ENCODE peak calls at places on chromosome 12, in five cellular contexts. X, B, C, I and T are unnamed samples.

GRCh38 chr12:32390572-32391219 is 8.7 kb upstream of the FGD4 start:
- DNase-seq in X (peak; percentile 42), B (no peak), C (no peak), I (peak; percentile 75), T (no peak)

GRCh38 chr12:4194661-4195060 is 78.9 kb upstream of the CCND2 start:
- DNase-seq in X (no peak), B (no peak), C (no peak), I (no peak), T (no peak)

GRCh38 chr12:69252033-69252432 is 12.7 kb downstream of the CPSF6 start:
- DNase-seq in X (no peak), B (no peak), C (no peak), I (no peak), T (peak; percentile 64)

GRCh38 chr12:111393700-111394275 is 11.9 kb upstream of the SH2B3 start:
- DNase-seq in X (no peak), B (peak; percentile 83), C (no peak), I (peak; percentile 77), T (peak; percentile 88)

GRCh38 chr12:46459111-46459510 is 86.5 kb upstream of the SLC38A2 start:
- DNase-seq in X (no peak), B (no peak), C (no peak), I (no peak), T (no peak)

GRCh38 chr12:62191747-62192485 is 68.3 kb upstream of the USP15 start:
- DNase-seq in X (peak; percentile 19), B (peak; percentile 56), C (peak; percentile 88), I (peak; percentile 54), T (peak; percentile 76)

GRCh38 chr12:120905856-120906384 is 1.8 kb upstream of the SPPL3 start:
- DNase-seq in X (no peak), B (no peak), C (no peak), I (no peak), T (no peak)

GRCh38 chr12:38490941-38491340 is 174.4 kb downstream of the ALG10B start:
- DNase-seq in X (no peak), B (no peak), C (no peak), I (no peak), T (no peak)

GRCh38 chr12:6372403-6373003 is 2.9 kb downstream of the SCNN1A start:
- DNase-seq in X (peak; percentile 17), B (peak; percentile 67), C (peak; percentile 53), I (no peak), T (peak; percentile 96)

GRCh38 chr12:96766232-96766631 is 140.8 kb upstream of the NEDD1 start:
- DNase-seq in X (no peak), B (no peak), C (no peak), I (no peak), T (no peak)

GRCh38 chr12:122064780-122065588 is 13.6 kb upstream of the MLXIP start:
- DNase-seq in X (peak; percentile 80), B (peak; percentile 85), C (peak; percentile 77), I (peak; percentile 79), T (peak; percentile 99)

GRCh38 chr12:53076461-53076860 is 2.7 kb downstream of the SPRYD3 start:
- DNase-seq in X (peak; percentile 10), B (peak; percentile 56), C (no peak), I (no peak), T (no peak)

GRCh38 chr12:49358548-49359141 is 8.6 kb upstream of the SPATS2 start:
- DNase-seq in X (peak; percentile 41), B (no peak), C (peak; percentile 65), I (no peak), T (peak; percentile 81)

GRCh38 chr12:92403210-92404175 is 257.8 kb upstream of the BTG1 start:
- DNase-seq in X (no peak), B (no peak), C (no peak), I (no peak), T (no peak)

GRCh38 chr12:109920266-109920780 is 20.2 kb downstream of the TCHP start:
- DNase-seq in X (no peak), B (peak; percentile 39), C (peak; percentile 22), I (no peak), T (no peak)

GRCh38 chr12:52871291-52871961 is 22.6 kb upstream of the KRT78 start:
- DNase-seq in X (peak; percentile 31), B (no peak), C (no peak), I (no peak), T (peak; percentile 95)

GRCh38 chr12:99918003-99918402 is 66.7 kb downstream of the ANKS1B start:
- DNase-seq in X (no peak), B (no peak), C (no peak), I (no peak), T (no peak)

GRCh38 chr12:11658796-11659195 is 9.3 kb downstream of the ETV6 start:
- DNase-seq in X (no peak), B (no peak), C (no peak), I (no peak), T (peak; percentile 90)

GRCh38 chr12:20457582-20457981 is 89.2 kb downstream of the PDE3A start:
- DNase-seq in X (no peak), B (no peak), C (no peak), I (no peak), T (no peak)

GRCh38 chr12:120666577-120667390 is 20.2 kb upstream of the MLEC start:
- DNase-seq in X (no peak), B (no peak), C (peak; percentile 79), I (no peak), T (no peak)

GRCh38 chr12:70891059-70891632 is 29.4 kb downstream of the PTPRR start:
- DNase-seq in X (no peak), B (no peak), C (no peak), I (no peak), T (no peak)

GRCh38 chr12:67434653-67435375 is 165.7 kb downstream of the CAND1 start:
- DNase-seq in X (peak; percentile 35), B (no peak), C (no peak), I (no peak), T (no peak)

GRCh38 chr12:68559984-68560822 is 50.5 kb upstream of the RAP1B start:
- DNase-seq in X (no peak), B (peak; percentile 71), C (no peak), I (no peak), T (peak; percentile 57)

GRCh38 chr12:14200598-14200997 is 164.9 kb upstream of the ATF7IP start:
- DNase-seq in X (no peak), B (no peak), C (no peak), I (no peak), T (no peak)

GRCh38 chr12:5561057-5561456 is 129.1 kb downstream of the NTF3 start:
- DNase-seq in X (no peak), B (no peak), C (no peak), I (no peak), T (no peak)

GRCh38 chr12:120642086-120642485 is 1.7 kb downstream of the CABP1 start:
- DNase-seq in X (no peak), B (no peak), C (no peak), I (no peak), T (no peak)

GRCh38 chr12:52383331-52383730 is 2.1 kb downstream of the KRT84 start:
- DNase-seq in X (no peak), B (no peak), C (peak; percentile 15), I (no peak), T (no peak)

GRCh38 chr12:57103856-57104255 is 7.3 kb downstream of the STAT6 start:
- DNase-seq in X (no peak), B (no peak), C (no peak), I (no peak), T (no peak)

GRCh38 chr12:79020106-79020505 is 155.5 kb downstream of the SYT1 start:
- DNase-seq in X (no peak), B (no peak), C (no peak), I (no peak), T (no peak)

GRCh38 chr12:3157581-3158328 is 80.6 kb downstream of the TSPAN9 start:
- DNase-seq in X (no peak), B (no peak), C (peak; percentile 57), I (no peak), T (no peak)

GRCh38 chr12:82366182-82366581 is 7.9 kb downstream of the METTL25 start:
- DNase-seq in X (no peak), B (no peak), C (no peak), I (no peak), T (no peak)